ENCODE peak calls at places on chromosomes 1 and 21, in seven cellular contexts. X is trophoblast cell, D is neuronal stem cell, S is H1, J is H9, B is mesenchymal stem cell, M is mesendoderm. P is an unnamed sample.

GRCh38 chr1:7379445-7379971 is 391.6 kb upstream of the VAMP3 start:
- DNase-seq in S (no peak), X (no peak), B (peak), J (peak), D (peak), M (peak), P (peak)

GRCh38 chr1:90748668-90749067 is 31.6 kb upstream of the BARHL2 start:
- DNase-seq in S (no peak), D (no peak), B (no peak), M (peak), J (no peak), X (no peak), P (no peak)

GRCh38 chr21:44286716-44287632 is 1.3 kb downstream of the AIRE start:
- DNase-seq in J (no peak), M (no peak), S (no peak), B (no peak), X (no peak), D (no peak), P (no peak)

GRCh38 chr1:20721117-20722061 is 3.6 kb upstream of the KIF17 start:
- DNase-seq in M (no peak), J (peak), B (no peak), X (no peak), D (no peak), S (no peak), P (no peak)

GRCh38 chr1:64404202-64404601 is 65.7 kb upstream of the CACHD1 start:
- DNase-seq in X (no peak), J (no peak), M (no peak), S (no peak), B (no peak), D (no peak), P (no peak)

GRCh38 chr21:14991957-14992356 is 72.8 kb downstream of the NRIP1 start:
- DNase-seq in B (no peak), S (no peak), M (no peak), J (no peak), X (peak), D (no peak), P (no peak)

GRCh38 chr1:231432996-231433395 is 10.9 kb upstream of the EGLN1 start:
- DNase-seq in X (no peak), D (no peak), S (no peak), J (no peak), M (no peak), B (no peak), P (no peak)

GRCh38 chr1:215004121-215004837 is 78.3 kb upstream of the KCNK2 start:
- DNase-seq in J (no peak), D (no peak), S (no peak), M (no peak), B (no peak), X (no peak), P (no peak)

GRCh38 chr1:36327421-36328087 is 4.1 kb upstream of the EVA1B start:
- DNase-seq in S (no peak), J (no peak), B (peak), X (peak), D (no peak), M (no peak), P (peak)

GRCh38 chr1:220711086-220711809 is 21.1 kb downstream of the C1orf115 start:
- DNase-seq in D (no peak), X (no peak), M (no peak), B (no peak), J (no peak), S (no peak), P (no peak)

GRCh38 chr1:177355575-177355974 is 184.8 kb downstream of the BRINP2 start:
- DNase-seq in B (peak), J (peak), D (peak), S (peak), M (peak), X (no peak), P (peak)

GRCh38 chr1:110196917-110197782 is 13.0 kb upstream of the KCNC4 start:
- DNase-seq in X (no peak), M (peak), B (peak), S (peak), D (no peak), J (peak), P (peak)

GRCh38 chr1:52057245-52057644 is 1.1 kb downstream of the BTF3L4 start:
- DNase-seq in D (no peak), S (no peak), M (no peak), X (no peak), J (no peak), B (no peak), P (no peak)

GRCh38 chr21:45056917-45057560 is 17.3 kb upstream of the ADARB1 start:
- DNase-seq in X (no peak), S (no peak), B (no peak), D (no peak), J (no peak), M (no peak), P (no peak)

GRCh38 chr1:210850556-210850955 is 283.4 kb downstream of the KCNH1 start:
- DNase-seq in J (no peak), B (no peak), D (no peak), M (no peak), S (no peak), X (no peak), P (no peak)

GRCh38 chr1:16174261-16174871 is 18.5 kb upstream of the EPHA2 start:
- DNase-seq in S (no peak), M (no peak), B (no peak), X (no peak), J (no peak), D (no peak), P (no peak)

GRCh38 chr1:5566924-5567323 is 425.3 kb downstream of the NPHP4 start:
- DNase-seq in D (no peak), X (no peak), B (no peak), J (no peak), S (no peak), M (no peak), P (no peak)

GRCh38 chr1:21673277-21673780 is 4.2 kb upstream of the RAP1GAP start:
- DNase-seq in M (no peak), X (no peak), B (peak), D (no peak), S (peak), J (peak), P (peak)

GRCh38 chr1:195495720-195496635 is 1112.3 kb downstream of the KCNT2 start:
- DNase-seq in S (no peak), B (no peak), J (peak), M (peak), X (no peak), D (no peak), P (no peak)

GRCh38 chr1:224198572-224198971 is 15.5 kb downstream of the DEGS1 start:
- DNase-seq in J (no peak), M (no peak), S (no peak), B (no peak), D (no peak), X (no peak), P (no peak)

GRCh38 chr1:171468120-171468790 is 17.1 kb upstream of the PRRC2C start:
- DNase-seq in D (no peak), J (no peak), B (peak), M (no peak), S (no peak), X (peak), P (peak)

GRCh38 chr1:21534674-21535378 is 25.6 kb downstream of the ALPL start:
- DNase-seq in D (peak), M (peak), X (peak), B (peak), J (peak), S (no peak), P (peak)

GRCh38 chr1:87450136-87450535 is 121.5 kb downstream of the LMO4 start:
- DNase-seq in M (no peak), X (no peak), D (no peak), J (no peak), S (no peak), B (no peak), P (no peak)

GRCh38 chr1:224670506-224670905 is 54.4 kb downstream of the CNIH3 start:
- DNase-seq in D (no peak), X (no peak), J (no peak), S (no peak), M (no peak), B (no peak), P (peak)

GRCh38 chr1:51235611-51236547 is at the start of gene RNF11:
- DNase-seq in S (peak), D (peak), M (peak), X (peak), J (peak), B (peak), P (peak)

GRCh38 chr21:26169611-26170470 is 729 bp downstream of the APP start:
- DNase-seq in X (no peak), S (peak), J (peak), B (peak), M (peak), D (peak), P (peak)

GRCh38 chr1:19814681-19815503 is at the start of gene RNF186:
- DNase-seq in S (no peak), M (no peak), X (peak), B (no peak), J (no peak), D (no peak), P (no peak)

GRCh38 chr1:183676515-183677189 is 23.5 kb upstream of the APOBEC4 start:
- DNase-seq in B (peak), M (peak), X (peak), J (no peak), S (no peak), D (no peak), P (peak)

GRCh38 chr1:183097438-183098051 is 74.3 kb downstream of the LAMC1 start:
- DNase-seq in S (no peak), B (peak), J (no peak), D (no peak), M (no peak), X (peak), P (peak)

GRCh38 chr1:230212405-230212936 is 145.4 kb downstream of the GALNT2 start:
- DNase-seq in X (no peak), M (no peak), B (no peak), S (no peak), D (no peak), J (no peak), P (no peak)

DNA sequence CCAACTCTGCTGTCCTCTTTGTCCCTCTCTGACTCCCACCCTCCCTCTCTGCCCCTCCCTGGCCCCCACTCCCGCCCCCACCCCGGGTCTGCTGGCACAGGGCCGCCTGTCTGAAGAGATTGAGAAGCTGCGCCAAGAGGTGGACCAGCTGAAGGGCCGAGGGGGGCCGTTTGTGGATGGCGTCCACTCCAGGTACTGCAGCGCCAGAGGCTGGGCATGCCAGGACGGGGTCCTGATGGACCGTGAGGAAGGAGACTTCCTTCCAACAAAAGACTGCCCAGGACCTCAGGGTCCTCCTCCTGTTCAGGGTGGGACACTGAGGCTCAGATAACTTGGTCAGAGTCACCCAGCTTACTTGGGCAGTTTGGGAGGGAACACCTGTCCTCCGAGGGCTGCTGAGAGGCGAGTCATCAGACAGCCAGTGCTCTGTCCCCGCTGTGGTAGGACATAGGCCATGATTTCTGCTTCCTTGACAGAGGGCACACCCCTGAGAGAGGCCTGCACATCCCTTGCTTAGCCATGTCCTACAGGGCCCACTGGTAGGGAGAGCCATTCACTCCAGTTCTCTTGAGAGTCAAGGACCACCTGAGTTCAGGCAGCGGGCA is 23.4 kb downstream of the PPFIA4 start:
- DNase-seq in D (no peak), J (no peak), S (no peak), B (no peak), M (no peak), X (no peak), P (no peak)
- H2BK120ac ChIP-seq in D (no peak), J (no peak), S (no peak), B (no peak), M (no peak), X (no peak), P (no peak)

GRCh38 chr1:97711858-97712257 is 209.0 kb downstream of the DPYD start:
- DNase-seq in J (no peak), D (no peak), X (no peak), M (no peak), S (no peak), B (no peak), P (no peak)

GRCh38 chr1:97712980-97713379 is 207.9 kb downstream of the DPYD start:
- DNase-seq in M (no peak), S (no peak), B (no peak), J (no peak), X (no peak), D (no peak), P (no peak)
- H2BK120ac ChIP-seq in M (no peak), S (no peak), B (no peak), J (no peak), X (no peak), D (no peak), P (no peak)

GRCh38 chr1:3455630-3456448 is 1.4 kb downstream of the ARHGEF16 start:
- DNase-seq in J (no peak), B (no peak), M (no peak), S (no peak), X (no peak), D (no peak), P (no peak)

GRCh38 chr1:3459051-3459908 is 4.8 kb downstream of the ARHGEF16 start:
- DNase-seq in X (peak), S (no peak), D (no peak), B (no peak), M (no peak), J (no peak), P (no peak)

GRCh38 chr1:3457910-3458621 is 3.6 kb downstream of the ARHGEF16 start:
- DNase-seq in X (peak), J (no peak), S (no peak), M (no peak), B (peak), D (no peak), P (no peak)

GRCh38 chr1:3456449-3456963 is 2.0 kb downstream of the ARHGEF16 start:
- DNase-seq in B (no peak), S (no peak), J (no peak), M (no peak), X (peak), D (no peak), P (no peak)

GRCh38 chr1:3456964-3457909 is 2.8 kb downstream of the ARHGEF16 start:
- DNase-seq in J (no peak), D (no peak), M (no peak), S (no peak), B (no peak), X (no peak), P (no peak)
- H2BK120ac ChIP-seq in J (no peak), D (no peak), M (no peak), S (no peak), B (no peak), X (no peak), P (no peak)

GRCh38 chr1:48221122-48221521 is 1.4 kb upstream of the SLC5A9 start:
- DNase-seq in M (no peak), J (no peak), X (no peak), S (no peak), D (no peak), B (no peak), P (no peak)
- H2BK120ac ChIP-seq in M (no peak), J (no peak), X (no peak), S (no peak), D (no peak), B (no peak), P (no peak)

DNA sequence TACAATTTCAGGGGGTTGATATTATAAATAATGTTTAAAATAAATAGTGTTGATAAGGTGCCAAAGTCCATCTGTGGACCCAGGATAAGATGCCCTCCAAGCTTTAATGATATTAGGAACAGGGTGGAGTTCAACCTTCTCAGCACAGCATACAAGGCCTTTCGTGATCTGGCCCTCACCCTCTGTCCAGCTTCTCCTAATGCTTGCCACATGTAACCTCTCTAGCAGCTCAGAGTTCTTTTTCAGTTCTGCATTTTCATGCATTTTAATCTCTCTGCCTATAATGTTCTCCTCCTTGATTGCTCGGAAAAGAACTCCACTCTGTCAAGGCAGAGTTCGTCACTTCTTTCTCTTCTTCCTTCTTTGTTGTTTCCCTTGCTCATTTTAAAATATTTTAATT is 21.4 kb upstream of the SMAP2 start:
- DNase-seq in M (no peak), S (no peak), X (no peak), J (no peak), B (no peak), D (no peak), P (no peak)
- H2BK120ac ChIP-seq in M (no peak), S (no peak), X (no peak), J (no peak), B (no peak), D (no peak), P (no peak)

GRCh38 chr1:233675893-233676292 is 62.0 kb downstream of the KCNK1 start:
- DNase-seq in M (no peak), S (no peak), X (no peak), B (no peak), D (no peak), J (no peak), P (no peak)
- H2BK120ac ChIP-seq in M (no peak), S (no peak), X (no peak), B (no peak), D (no peak), J (no peak), P (no peak)

P was measured in IMR-90.